ENCODE peak calls at places on chromosomes 13 and 19, in seven cellular contexts. H is NCI-H1092 treated with DMSO at 0.1 percent for 48 hours, N is GM19239, P is NCI-H748 treated with DMSO at 0.1 percent for 48 hours, X is endothelial cell, G is astrocyte of the hippocampus, Q is adrenal gland. F is an unnamed sample.

GRCh38 chr19:48858984-48859710 is 9.3 kb downstream of the PLEKHA4 start:
- DNase-seq in X (no peak), G (no peak), Q (no peak), P (no peak), H (no peak), N (peak; percentile 79), F (no peak)

GRCh38 chr13:50990540-50991506 is 81.2 kb downstream of the RNASEH2B start:
- DNase-seq in P (peak; percentile 81), X (no peak), Q (peak; percentile 75), G (peak; percentile 88), H (peak; percentile 79), N (no peak), F (no peak)

GRCh38 chr13:21322304-21322965 is 136.7 kb downstream of the ZDHHC20 start:
- DNase-seq in P (no peak), H (peak; percentile 22), Q (no peak), N (no peak), G (no peak), X (no peak), F (no peak)

GRCh38 chr13:107928762-107929161 is 286.6 kb downstream of the LIG4 start:
- DNase-seq in Q (no peak), H (no peak), G (no peak), X (no peak), N (no peak), P (no peak), F (no peak)

GRCh38 chr19:32866564-32867265 is 2.9 kb downstream of the SLC7A9 start:
- DNase-seq in H (no peak), N (no peak), G (no peak), X (no peak), P (no peak), Q (no peak), F (no peak)

GRCh38 chr13:33787051-33787591 is 30.8 kb upstream of the RFC3 start:
- DNase-seq in N (peak; percentile 1), X (no peak), P (no peak), G (peak; percentile 31), H (peak; percentile 7), Q (no peak), F (no peak)

GRCh38 chr19:50362656-50363424 is 2.6 kb downstream of the NAPSA start:
- DNase-seq in H (no peak), N (no peak), Q (no peak), X (no peak), P (no peak), G (no peak), F (no peak)

GRCh38 chr13:23790591-23791170 is 98.5 kb downstream of the MIPEP start:
- DNase-seq in X (no peak), H (no peak), Q (no peak), N (no peak), G (peak; percentile 80), P (no peak), F (no peak)

GRCh38 chr19:610801-611505 is 21.3 kb downstream of the HCN2 start:
- DNase-seq in G (peak; percentile 94), X (no peak), H (no peak), Q (peak; percentile 85), N (peak; percentile 82), P (no peak), F (no peak)

GRCh38 chr13:109336730-109337129 is 449.7 kb downstream of the IRS2 start:
- DNase-seq in G (peak; percentile 89), X (no peak), H (no peak), Q (no peak), P (no peak), N (no peak), F (no peak)

GRCh38 chr13:37700887-37701286 is 102.3 kb upstream of the POSTN start:
- DNase-seq in N (no peak), P (no peak), X (no peak), H (no peak), Q (no peak), G (peak; percentile 34), F (no peak)

GRCh38 chr13:47459512-47459911 is 541.6 kb downstream of the SUCLA2 start:
- DNase-seq in G (peak; percentile 28), Q (no peak), X (no peak), P (no peak), H (no peak), N (no peak), F (no peak)

GRCh38 chr19:20162821-20163220 is 4.2 kb upstream of the ZNF486 start:
- DNase-seq in H (no peak), Q (no peak), G (no peak), X (peak; percentile 42), N (no peak), P (no peak), F (no peak)

GRCh38 chr19:6198896-6199239 is 63.4 kb downstream of the ACSBG2 start:
- DNase-seq in Q (no peak), X (no peak), P (no peak), N (no peak), H (no peak), G (no peak), F (no peak)

GRCh38 chr19:12064266-12065099 is at the start of gene ZNF844:
- DNase-seq in N (peak; percentile 72), G (peak; percentile 97), H (peak; percentile 81), P (peak; percentile 65), X (no peak), Q (peak; percentile 99), F (no peak)

GRCh38 chr19:641702-642101 is 2.0 kb downstream of the FGF22 start:
- DNase-seq in H (no peak), X (no peak), G (no peak), P (no peak), Q (no peak), N (no peak), F (no peak)

GRCh38 chr13:78228211-78228610 is 309.6 kb upstream of the EDNRB start:
- DNase-seq in X (no peak), Q (no peak), H (no peak), G (peak; percentile 10), N (no peak), P (no peak), F (no peak)

GRCh38 chr13:21837841-21838551 is 167.1 kb downstream of the FGF9 start:
- DNase-seq in Q (no peak), H (peak; percentile 74), G (peak; percentile 5), X (no peak), N (no peak), P (peak; percentile 97), F (peak; percentile 50)

GRCh38 chr13:75704942-75705320 is 68.8 kb downstream of the LMO7 start:
- DNase-seq in P (no peak), N (no peak), G (peak; percentile 34), Q (no peak), H (no peak), X (no peak), F (no peak)

GRCh38 chr13:51397262-51397933 is 55.4 kb downstream of the INTS6 start:
- DNase-seq in Q (peak; percentile 64), H (no peak), N (no peak), P (no peak), G (peak; percentile 57), X (no peak), F (peak; percentile 8)

GRCh38 chr13:32752997-32753606 is 166.8 kb downstream of the PDS5B start:
- DNase-seq in H (peak; percentile 30), Q (no peak), P (peak; percentile 36), X (no peak), N (no peak), G (no peak), F (no peak)

GRCh38 chr13:29520671-29521070 is 74.8 kb downstream of the SLC7A1 start:
- DNase-seq in G (peak; percentile 90), X (no peak), Q (no peak), P (no peak), N (no peak), H (no peak), F (no peak)

GRCh38 chr19:55640577-55641375 is at the start of gene ZNF580:
- DNase-seq in N (no peak), P (peak; percentile 58), G (peak; percentile 88), Q (peak; percentile 82), X (peak; percentile 49), H (peak; percentile 55), F (no peak)

GRCh38 chr13:60267498-60268202 is 103.9 kb upstream of the DIAPH3 start:
- DNase-seq in G (peak; percentile 31), N (no peak), X (no peak), P (no peak), H (peak; percentile 42), Q (no peak), F (peak; percentile 15)

GRCh38 chr19:46634656-46635218 is 1.3 kb downstream of the GNG8 start:
- DNase-seq in H (no peak), G (no peak), Q (no peak), P (peak; percentile 21), N (no peak), X (no peak), F (no peak)

GRCh38 chr13:93547886-93548285 is 321.3 kb downstream of the GPC6 start:
- DNase-seq in G (no peak), H (no peak), P (no peak), N (no peak), X (no peak), Q (no peak), F (no peak)

GRCh38 chr19:35291916-35292315 is at the start of gene MAG:
- DNase-seq in N (no peak), Q (no peak), X (no peak), H (no peak), G (no peak), P (no peak), F (no peak)

GRCh38 chr13:65762015-65762414 is 1468.1 kb downstream of the PCDH9 start:
- DNase-seq in N (no peak), Q (no peak), G (no peak), P (no peak), X (no peak), H (no peak), F (no peak)

GRCh38 chr13:48251616-48252081 is 18.6 kb downstream of the ITM2B start:
- DNase-seq in X (no peak), H (no peak), N (no peak), P (no peak), Q (no peak), G (no peak), F (no peak)

GRCh38 chr19:46759817-46760333 is 13.6 kb upstream of the STRN4 start:
- DNase-seq in P (no peak), X (no peak), Q (peak; percentile 73), G (no peak), H (no peak), N (no peak), F (no peak)

GRCh38 chr13:106284358-106284757 is 251.1 kb downstream of the EFNB2 start:
- DNase-seq in X (no peak), G (no peak), N (no peak), Q (no peak), H (no peak), P (no peak), F (no peak)

GRCh38 chr19:18867199-18867598 is 28.8 kb downstream of the CERS1 start:
- DNase-seq in Q (no peak), G (no peak), X (no peak), P (no peak), N (no peak), H (no peak), F (no peak)

GRCh38 chr13:33116321-33117010 is 100.2 kb downstream of the KL start:
- DNase-seq in G (no peak), H (no peak), Q (no peak), N (no peak), X (no peak), P (no peak), F (no peak)

GRCh38 chr19:12946092-12946845 is 607 bp downstream of the RAD23A start:
- DNase-seq in G (peak; percentile 94), N (peak; percentile 40), X (peak; percentile 87), Q (peak; percentile 86), P (no peak), H (peak; percentile 38), F (peak; percentile 63)